ENCODE peak calls at places on chromosomes 2 and 18, in four cellular contexts. B is fibroblast of the aortic adventitia, G is IMR-90, V is GM23248. M is an unnamed sample.

GRCh38 chr18:48609820-48610815 is 71.3 kb downstream of the CTIF start:
- DNase-seq in V (peak; percentile 62), B (no peak), G (no peak), M (peak; percentile 56)

GRCh38 chr18:45664824-45665763 is 49.8 kb downstream of the SLC14A2 start:
- DNase-seq in V (peak; percentile 74), B (peak; percentile 81), G (peak; percentile 68), M (peak; percentile 50)

GRCh38 chr2:2707111-2708035 is 376.3 kb upstream of the MYT1L start:
- DNase-seq in B (no peak), G (no peak), V (no peak), M (no peak)

GRCh38 chr2:152134488-152135280 is 35.8 kb upstream of the CACNB4 start:
- DNase-seq in G (peak; percentile 68), B (peak; percentile 47), V (peak; percentile 53), M (no peak)

GRCh38 chr2:99101697-99102096 is 39.8 kb upstream of the C2orf15 start:
- DNase-seq in G (peak; percentile 3), V (peak; percentile 7), B (peak; percentile 48), M (peak; percentile 4)

GRCh38 chr2:209663666-209664065 is 108.0 kb upstream of the UNC80 start:
- DNase-seq in G (no peak), V (no peak), B (no peak), M (no peak)

GRCh38 chr2:13669607-13670006 is 952.9 kb downstream of the TRIB2 start:
- DNase-seq in G (no peak), B (no peak), V (peak; percentile 21), M (no peak)

GRCh38 chr2:696463-696862 is 19.3 kb upstream of the TMEM18 start:
- DNase-seq in G (no peak), B (no peak), V (no peak), M (no peak)

GRCh38 chr18:57084331-57085298 is 62.3 kb upstream of the BOD1L2 start:
- DNase-seq in V (no peak), B (no peak), G (no peak), M (no peak)

GRCh38 chr18:79502785-79503184 is 107.1 kb downstream of the NFATC1 start:
- DNase-seq in B (peak; percentile 34), V (peak; percentile 58), G (peak; percentile 33), M (peak; percentile 31)

GRCh38 chr2:232325324-232326273 is 53.0 kb upstream of the ALPP start:
- DNase-seq in V (peak; percentile 38), B (peak; percentile 19), G (peak; percentile 12), M (peak; percentile 32)

GRCh38 chr2:128388414-128389032 is 69.9 kb upstream of the HS6ST1 start:
- DNase-seq in V (peak; percentile 37), B (no peak), G (peak; percentile 16), M (no peak)

GRCh38 chr2:107777962-107778361 is 48.7 kb upstream of the RGPD4 start:
- DNase-seq in G (no peak), V (no peak), B (no peak), M (no peak)

GRCh38 chr2:104836253-104836652 is 17.7 kb upstream of the POU3F3 start:
- DNase-seq in V (no peak), B (no peak), G (no peak), M (no peak)

GRCh38 chr2:223944166-223944703 is 900 bp downstream of the WDFY1 start:
- DNase-seq in V (peak; percentile 56), B (no peak), G (no peak), M (no peak)

GRCh38 chr2:187310696-187311095 is 137.4 kb downstream of the CALCRL start:
- DNase-seq in G (no peak), B (peak; percentile 48), V (peak; percentile 47), M (peak; percentile 40)

GRCh38 chr2:230000118-230000841 is 68.4 kb downstream of the SLC16A14 start:
- DNase-seq in V (no peak), G (no peak), B (no peak), M (no peak)

GRCh38 chr2:2926009-2926857 is 451.4 kb downstream of the EIPR1 start:
- DNase-seq in B (no peak), V (no peak), G (no peak), M (no peak)

GRCh38 chr2:124258481-124258880 is 233.4 kb downstream of the CNTNAP5 start:
- DNase-seq in G (peak; percentile 37), B (peak; percentile 40), V (peak; percentile 10), M (peak; percentile 11)

GRCh38 chr2:231364961-231365810 is 30.3 kb upstream of the B3GNT7 start:
- DNase-seq in G (peak; percentile 89), V (peak; percentile 81), B (peak; percentile 63), M (peak; percentile 72)

GRCh38 chr2:149161481-149162225 is 123.2 kb downstream of the LYPD6B start:
- DNase-seq in G (no peak), V (no peak), B (no peak), M (peak; percentile 41)
- H3K4me3 ChIP-seq in G (no peak overlapping the region), V (no peak overlapping the region), B (no peak overlapping the region), M (no peak overlapping the region)

GRCh38 chr2:68775272-68775847 is 40.7 kb downstream of the ARHGAP25 start:
- DNase-seq in G (no peak), V (no peak), B (no peak), M (no peak)

GRCh38 chr2:68784191-68784590 is 49.6 kb downstream of the ARHGAP25 start:
- DNase-seq in G (no peak), B (no peak), V (no peak), M (no peak)

GRCh38 chr2:68776124-68776523 is 41.5 kb downstream of the ARHGAP25 start:
- DNase-seq in V (no peak), G (no peak), B (no peak), M (no peak)

GRCh38 chr2:68774569-68775271 is 40.1 kb downstream of the ARHGAP25 start:
- DNase-seq in G (peak; percentile 23), V (no peak), B (no peak), M (no peak)

DNA sequence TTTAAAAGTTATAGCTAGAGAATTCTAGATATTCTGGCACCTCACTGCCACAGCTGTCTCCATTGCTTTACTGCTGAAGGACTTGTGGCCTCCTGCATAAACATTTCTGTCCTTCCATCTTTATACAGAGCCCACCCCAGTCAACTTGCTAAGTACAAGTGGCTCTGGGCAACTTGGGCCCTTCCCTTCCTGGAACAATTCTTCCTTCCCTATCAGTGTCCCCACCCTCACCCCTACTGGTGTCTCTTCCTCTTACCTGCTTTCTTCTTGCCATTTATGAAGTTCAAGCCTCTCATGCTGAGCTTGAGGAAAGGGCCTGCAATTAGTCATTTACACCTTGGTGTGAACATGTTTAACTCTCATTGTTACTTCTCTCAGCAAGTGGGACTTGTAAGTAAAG is 45.0 kb downstream of the ARHGAP25 start:
- DNase-seq in G (no peak), V (no peak), B (no peak), M (no peak)
- H3K4me3 ChIP-seq in G (no peak overlapping the region), V (no peak overlapping the region), B (no peak overlapping the region), M (no peak overlapping the region)

DNA sequence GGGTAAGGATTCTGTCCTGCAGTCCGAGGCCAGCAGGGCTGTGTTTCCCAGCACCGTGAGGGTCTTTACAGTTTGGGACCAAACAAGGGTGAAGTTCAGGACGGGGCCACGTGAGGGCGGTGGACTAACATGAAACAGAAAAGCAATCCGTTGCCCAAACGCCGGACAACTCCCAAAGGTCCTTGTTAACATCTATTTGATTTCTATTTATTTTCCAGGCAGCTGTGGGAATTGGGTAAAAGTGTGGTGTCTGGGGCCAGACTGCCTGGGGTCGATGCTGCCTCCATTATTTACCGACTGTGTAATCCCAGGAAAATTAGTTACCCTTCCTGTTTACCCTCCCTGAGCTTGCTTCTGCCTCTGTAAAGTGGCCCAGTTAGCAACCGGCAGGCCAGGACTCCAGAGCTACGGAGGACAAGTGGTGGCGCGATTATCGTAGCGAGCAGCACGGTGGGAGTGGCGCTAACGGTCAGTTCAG is 66.3 kb upstream of the TCF7L1 start:
- DNase-seq in B (peak; percentile 90), V (peak; percentile 87), G (peak; percentile 84), M (peak; percentile 77)
- H3K4me3 ChIP-seq in B (peak overlapping the region; percentile 33), V (peak overlapping the region; percentile 49), G (peak overlapping the region; percentile 27), M (peak overlapping the region; percentile 31)

DNA sequence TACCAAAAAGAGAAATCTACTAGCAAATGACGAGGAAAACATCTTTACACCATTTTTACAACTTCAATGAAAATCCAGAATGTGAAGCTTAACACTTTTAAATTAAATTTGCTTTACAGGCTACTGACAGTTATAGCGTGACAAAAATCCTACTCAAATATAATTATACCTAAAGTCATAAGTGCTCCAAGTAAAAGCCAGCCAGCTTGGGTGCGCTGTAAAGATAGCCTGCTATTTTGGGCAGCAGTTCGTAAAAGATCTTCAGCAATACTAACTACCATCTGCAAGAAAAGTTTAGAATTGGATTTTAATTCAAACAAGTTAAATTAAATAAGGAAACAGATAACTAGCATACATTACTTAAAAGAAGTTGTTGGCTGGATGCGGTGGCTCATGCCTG is 22.4 kb downstream of the HEATR5B start:
- DNase-seq in V (no peak), B (no peak), G (no peak), M (no peak)
- H3K4me3 ChIP-seq in V (no peak overlapping the region), B (no peak overlapping the region), G (no peak overlapping the region), M (no peak overlapping the region)

DNA sequence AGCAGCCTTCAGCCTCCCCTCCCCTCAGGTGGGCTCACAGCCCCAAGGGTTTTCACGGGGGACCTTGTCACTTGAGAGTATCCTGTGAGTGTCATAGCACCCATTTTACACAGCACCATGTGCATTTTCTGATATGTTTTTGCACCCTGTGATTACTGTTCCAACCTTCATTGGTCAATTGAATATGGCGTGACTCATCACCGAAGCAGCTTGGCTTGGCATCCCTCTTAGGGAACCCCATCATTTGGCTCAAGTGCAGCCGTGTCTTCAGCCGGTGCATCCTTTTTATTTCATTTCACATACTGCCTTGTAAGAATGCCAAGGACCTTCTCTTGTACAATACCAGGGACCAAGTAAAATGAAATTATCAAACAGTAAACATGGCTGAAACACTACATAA is 57.6 kb downstream of the NPAS2 start:
- DNase-seq in B (peak; percentile 64), V (peak; percentile 59), G (peak; percentile 63), M (peak; percentile 75)
- H3K4me3 ChIP-seq in B (no peak overlapping the region), V (no peak overlapping the region), G (no peak overlapping the region), M (no peak overlapping the region)

GRCh38 chr2:120820263-120820884 is 84.7 kb downstream of the GLI2 start:
- DNase-seq in G (peak; percentile 90), B (peak; percentile 57), V (peak; percentile 85), M (peak; percentile 70)
- H3K4me3 ChIP-seq in G (peak overlapping the region; percentile 27), B (no peak overlapping the region), V (peak overlapping the region; percentile 44), M (peak overlapping the region; percentile 56)

GRCh38 chr2:201129044-201129505 is 13.1 kb downstream of the CFLAR start:
- DNase-seq in G (peak; percentile 89), V (peak; percentile 82), B (peak; percentile 76), M (peak; percentile 84)

GRCh38 chr2:201130524-201131186 is 14.7 kb downstream of the CFLAR start:
- DNase-seq in G (peak; percentile 91), B (peak; percentile 84), V (peak; percentile 88), M (peak; percentile 76)

GRCh38 chr2:201127128-201127521 is 11.2 kb downstream of the CFLAR start:
- DNase-seq in G (no peak), B (no peak), V (no peak), M (no peak)

GRCh38 chr2:201127570-201127969 is 11.6 kb downstream of the CFLAR start:
- DNase-seq in V (peak; percentile 94), G (peak; percentile 74), B (peak; percentile 78), M (peak; percentile 84)

GRCh38 chr2:201126308-201127127 is 10.6 kb downstream of the CFLAR start:
- DNase-seq in V (peak; percentile 48), G (peak; percentile 49), B (peak; percentile 60), M (peak; percentile 60)
- H3K4me3 ChIP-seq in V (peak overlapping the region; percentile 58), G (no peak overlapping the region), B (no peak overlapping the region), M (peak overlapping the region; percentile 36)